ENCODE peak calls at places on chromosome X, in six cellular contexts. W is cardiac muscle cell, J is mammary epithelial cell, L is neural progenitor cell, N is esophagus squamous epithelium, G is PC-3. F is an unnamed sample. For H3K4me1, the result is how much of the 10 kb centered on the place peaks cover.

GRCh38 chrX:48890296-48890925 is 7.2 kb downstream of the TIMM17B start:
- DNase-seq in W (no peak), L (peak), N (no peak), J (no peak), G (peak), F (no peak)

GRCh38 chrX:22699591-22700091 is 300.1 kb upstream of the DDX53 start:
- DNase-seq in N (no peak), J (no peak), W (no peak), L (no peak), G (peak), F (no peak)

GRCh38 chrX:153909024-153909979 is 4.8 kb downstream of the AVPR2 start:
- DNase-seq in J (no peak), W (no peak), N (no peak), L (peak), G (no peak), F (peak)

GRCh38 chrX:130110379-130111219 is at the start of gene ELF4:
- DNase-seq in L (peak), N (peak), J (peak), G (peak), W (peak), F (peak)

GRCh38 chrX:112834016-112834855 is 6.4 kb downstream of the AMOT start:
- DNase-seq in N (no peak), W (peak), J (no peak), L (peak), G (no peak), F (no peak)

GRCh38 chrX:102832661-102833060 is 104.4 kb upstream of the RAB40AL start:
- DNase-seq in W (peak), G (peak), J (peak), L (peak), N (no peak), F (no peak)

GRCh38 chrX:40415675-40416074 is 165.1 kb upstream of the ATP6AP2 start:
- DNase-seq in N (no peak), W (no peak), L (no peak), G (no peak), J (no peak), F (peak)

GRCh38 chrX:131752493-131753198 is 208.8 kb downstream of the OR13H1 start:
- DNase-seq in N (peak), L (no peak), J (peak), W (no peak), G (peak), F (peak)

GRCh38 chrX:138946941-138947340 is 235.4 kb upstream of the FGF13 start:
- DNase-seq in N (no peak), L (no peak), G (peak), W (no peak), J (no peak), F (no peak)

GRCh38 chrX:42102586-42103282 is 179.4 kb upstream of the CASK start:
- DNase-seq in J (no peak), L (no peak), N (no peak), G (peak), W (peak), F (no peak)

GRCh38 chrX:15749642-15750610 is 11.9 kb downstream of the CA5B start:
- DNase-seq in G (no peak), N (no peak), W (no peak), J (no peak), L (no peak), F (no peak)

GRCh38 chrX:34426334-34426733 is 230.8 kb downstream of the TMEM47 start:
- DNase-seq in N (no peak), L (peak), J (no peak), W (peak), G (peak), F (no peak)

GRCh38 chrX:40971736-40972135 is 113.5 kb upstream of the USP9X start:
- DNase-seq in G (peak), N (no peak), L (no peak), J (no peak), W (no peak), F (no peak)

GRCh38 chrX:17442898-17443297 is 67.9 kb downstream of the NHS start:
- DNase-seq in W (no peak), N (no peak), L (no peak), G (peak), J (peak), F (no peak)

GRCh38 chrX:15947648-15948317 is 93.2 kb upstream of the AP1S2 start:
- DNase-seq in N (no peak), J (peak), G (peak), L (peak), W (peak), F (no peak)

GRCh38 chrX:114797494-114797893 is 213.6 kb downstream of the HTR2C start:
- DNase-seq in W (peak), G (no peak), N (no peak), J (peak), L (no peak), F (no peak)

GRCh38 chrX:46559062-46559461 is 13.8 kb upstream of the ZNF674 start:
- DNase-seq in G (no peak), L (no peak), J (no peak), W (peak), N (no peak), F (no peak)

GRCh38 chrX:35696760-35697234 is 101.3 kb upstream of the MAGEB16 start:
- DNase-seq in N (no peak), W (no peak), L (no peak), G (no peak), J (no peak), F (no peak)

GRCh38 chrX:110087485-110088356 is 84.8 kb downstream of the TMEM164 start:
- DNase-seq in J (peak), G (peak), N (no peak), L (no peak), W (peak), F (no peak)

GRCh38 chrX:71542411-71542810 is 9.5 kb downstream of the OGT start:
- DNase-seq in G (peak), W (peak), N (no peak), L (no peak), J (peak), F (no peak)

DNA sequence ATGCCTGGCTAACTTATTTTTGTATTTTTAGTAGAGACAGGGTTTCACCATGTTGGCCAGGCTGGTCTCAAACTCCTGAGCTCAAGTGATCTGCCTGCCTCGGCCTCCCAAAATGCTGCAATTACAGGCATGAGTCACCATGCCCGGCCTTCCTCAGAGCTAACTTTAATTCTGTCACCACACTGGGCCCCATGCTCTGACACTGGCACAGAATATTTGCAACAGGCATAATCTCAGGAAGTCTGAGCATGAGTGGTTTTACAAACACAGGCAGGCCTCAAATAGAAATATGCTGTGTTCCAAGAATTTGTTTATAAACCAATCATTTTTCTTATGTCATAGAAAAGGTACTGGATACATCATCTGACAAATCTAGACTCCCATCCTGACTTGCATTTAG is 32.7 kb upstream of the FAM9C start:
- DNase-seq in J (no peak), N (no peak), W (no peak), G (peak), L (no peak), F (no peak)
- H3K4me1 ChIP-seq in J (under half), N (under half), W (under half), G (under half), L (under half), F (under half)

GRCh38 chrX:3461824-3462508 is 115.5 kb upstream of the MXRA5 start:
- DNase-seq in J (no peak), L (no peak), G (no peak), N (no peak), W (no peak), F (no peak)
- TF ChIP-seq CTCF in J (no peak), L (no peak), G (no peak), N (no peak), W (no peak), F (no peak)

DNA sequence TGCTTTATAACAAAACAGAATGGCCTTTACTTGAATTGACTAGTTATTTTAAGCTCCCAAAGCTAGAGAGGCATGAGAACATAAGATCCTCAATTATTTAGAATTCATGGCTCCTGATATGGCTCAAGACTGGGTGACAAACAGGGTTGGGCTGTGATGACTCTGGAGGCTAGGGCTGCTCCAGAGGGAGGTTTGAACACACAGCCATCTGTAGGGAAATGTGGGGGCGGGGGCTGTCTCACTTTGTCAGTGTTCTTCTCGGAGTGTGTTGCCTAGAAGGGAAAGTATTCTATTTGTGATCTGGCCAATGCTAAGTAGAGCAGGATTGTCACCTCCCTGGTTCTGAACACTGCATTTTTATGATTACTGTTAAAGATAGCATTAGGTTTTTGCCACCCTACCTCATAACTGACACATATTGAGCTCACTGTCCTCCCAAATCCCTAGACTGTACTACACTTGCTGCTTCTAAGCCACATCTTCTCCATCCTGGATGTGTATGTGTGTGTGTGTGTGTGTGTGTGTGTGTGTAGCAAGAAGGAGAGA is 45.9 kb downstream of the VSIG4 start:
- DNase-seq in J (no peak), L (no peak), G (no peak), N (no peak), W (no peak), F (no peak)
- H3K27ac ChIP-seq in J (no peak), L (no peak), G (no peak), N (no peak), W (no peak), F (no peak)

GRCh38 chrX:66014084-66014483 is 25.8 kb downstream of the VSIG4 start:
- DNase-seq in G (no peak), L (no peak), W (no peak), J (no peak), N (no peak), F (no peak)
- H3K4me1 ChIP-seq in G (under half), L (under half), W (under half), J (under half), N (under half), F (under half)

GRCh38 chrX:80556148-80556547 is 135.9 kb downstream of the TENT5D start:
- DNase-seq in G (no peak), N (no peak), J (no peak), L (no peak), W (no peak), F (no peak)

DNA sequence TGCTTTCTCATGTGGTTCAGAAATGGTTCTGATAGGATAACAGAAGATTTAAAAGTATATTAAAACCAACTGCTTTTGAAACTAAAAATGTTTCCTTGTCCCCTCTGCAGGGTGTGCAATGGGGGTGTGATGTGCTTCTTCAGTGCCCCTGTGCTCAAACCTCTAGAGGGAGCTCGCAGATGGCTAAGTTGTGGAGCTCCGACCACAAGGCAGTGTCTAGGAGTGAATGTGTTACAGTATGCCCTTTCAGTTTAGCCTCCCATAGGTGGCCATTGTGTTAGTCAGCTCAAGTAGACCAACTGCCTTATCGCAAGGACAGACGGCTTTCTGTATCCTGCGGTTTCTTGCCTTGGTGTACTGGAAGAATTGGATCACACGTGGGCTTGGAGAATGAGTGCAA is 130.5 kb downstream of the TENT5D start:
- DNase-seq in N (no peak), W (no peak), L (peak), G (peak), J (no peak), F (no peak)
- TF ChIP-seq CTCF in N (no peak), W (no peak), L (peak), G (peak), J (no peak), F (no peak)